ENCODE peak calls at places on chromosomes 13 and 19, in ten cellular contexts. L is heart left ventricle, A is HCT116, G is K562, W is IMR-90, D is A549, H is HepG2, J is body of pancreas, E is upper lobe of left lung, M is GM12878. T is an unnamed sample.

GRCh38 chr13:32115069-32115468 is 83.5 kb downstream of the FRY start:
- ATAC-seq in M (no peak), W (no peak), G (no peak), J (no peak), D (no peak), A (no peak), E (no peak), L (no peak), H (no peak), T (no peak)

GRCh38 chr19:48330012-48330681 is 4.8 kb downstream of the EMP3 start:
- ATAC-seq in E (no peak), D (no peak), H (no peak), A (no peak), G (no peak), W (no peak), L (peak; percentile 58), M (peak; percentile 54), J (peak; percentile 54), T (no peak)

GRCh38 chr13:109577191-109577700 is 209.1 kb downstream of the IRS2 start:
- ATAC-seq in D (no peak), E (no peak), H (no peak), J (no peak), A (no peak), W (no peak), M (no peak), G (no peak), L (no peak), T (no peak)

GRCh38 chr19:10102787-10103236 is 334 bp upstream of the ANGPTL6 start:
- ATAC-seq in H (no peak), J (no peak), A (no peak), G (no peak), E (no peak), D (no peak), M (peak; percentile 58), W (no peak), L (no peak), T (no peak)

GRCh38 chr13:46173656-46174055 is 8.3 kb downstream of the LCP1 start:
- ATAC-seq in E (no peak), D (no peak), W (no peak), H (no peak), M (peak; percentile 50), L (no peak), J (no peak), A (no peak), G (no peak), T (no peak)

GRCh38 chr13:27024062-27024461 is 147.5 kb downstream of the USP12 start:
- ATAC-seq in D (no peak), L (no peak), H (no peak), A (no peak), G (no peak), E (no peak), J (no peak), M (no peak), W (no peak), T (no peak)

GRCh38 chr19:43806848-43807247 is 4.6 kb upstream of the LYPD5 start:
- ATAC-seq in E (no peak), G (no peak), H (no peak), J (no peak), L (no peak), W (no peak), D (no peak), A (no peak), M (no peak), T (no peak)

GRCh38 chr13:25249001-25249543 is 38.2 kb downstream of the MTMR6 start:
- ATAC-seq in H (peak; percentile 69), A (peak; percentile 59), L (no peak), G (peak; percentile 48), W (peak; percentile 85), J (no peak), M (peak; percentile 91), D (peak; percentile 58), E (no peak), T (no peak)

GRCh38 chr19:7602935-7603497 is 7.4 kb downstream of the CAMSAP3 start:
- ATAC-seq in E (no peak), A (no peak), L (no peak), W (no peak), G (no peak), H (no peak), J (no peak), D (no peak), M (no peak), T (no peak)

GRCh38 chr19:53908106-53908932 is 759 bp upstream of the CACNG7 start:
- ATAC-seq in A (peak; percentile 66), E (peak; percentile 66), G (peak; percentile 97), D (peak; percentile 87), H (peak; percentile 75), J (peak; percentile 32), W (peak; percentile 82), M (no peak), L (peak; percentile 71), T (peak; percentile 32)

DNA sequence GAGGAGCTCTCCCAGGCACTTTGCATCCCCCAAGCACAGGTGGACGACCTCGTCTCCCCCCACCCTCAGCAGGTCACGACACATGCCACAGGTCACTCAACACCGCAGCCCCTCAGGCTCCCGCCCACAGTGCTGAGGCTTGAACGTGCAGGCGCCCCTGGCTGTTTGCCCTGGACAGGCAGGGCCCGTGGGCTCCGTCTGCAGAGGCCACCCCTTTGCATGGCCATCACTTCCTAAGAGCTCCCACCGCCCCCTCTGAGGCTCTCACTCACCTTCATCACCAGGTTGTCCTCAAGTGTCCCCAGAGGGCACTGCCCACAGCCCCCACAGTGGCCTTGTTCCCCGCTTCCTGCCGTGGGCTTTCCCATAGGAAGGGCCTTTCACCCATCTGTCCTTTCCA is 132.1 kb upstream of the MCF2L start:
- ATAC-seq in L (no peak), E (no peak), W (no peak), J (no peak), A (no peak), H (no peak), D (no peak), M (no peak), G (no peak), T (no peak)
- H3K4me3 ChIP-seq in L (no peak overlapping the region), E (no peak overlapping the region), W (no peak overlapping the region), J (no peak overlapping the region), A (no peak overlapping the region), H (no peak overlapping the region), D (no peak overlapping the region), M (no peak overlapping the region), G (no peak overlapping the region), T (no peak overlapping the region)

DNA sequence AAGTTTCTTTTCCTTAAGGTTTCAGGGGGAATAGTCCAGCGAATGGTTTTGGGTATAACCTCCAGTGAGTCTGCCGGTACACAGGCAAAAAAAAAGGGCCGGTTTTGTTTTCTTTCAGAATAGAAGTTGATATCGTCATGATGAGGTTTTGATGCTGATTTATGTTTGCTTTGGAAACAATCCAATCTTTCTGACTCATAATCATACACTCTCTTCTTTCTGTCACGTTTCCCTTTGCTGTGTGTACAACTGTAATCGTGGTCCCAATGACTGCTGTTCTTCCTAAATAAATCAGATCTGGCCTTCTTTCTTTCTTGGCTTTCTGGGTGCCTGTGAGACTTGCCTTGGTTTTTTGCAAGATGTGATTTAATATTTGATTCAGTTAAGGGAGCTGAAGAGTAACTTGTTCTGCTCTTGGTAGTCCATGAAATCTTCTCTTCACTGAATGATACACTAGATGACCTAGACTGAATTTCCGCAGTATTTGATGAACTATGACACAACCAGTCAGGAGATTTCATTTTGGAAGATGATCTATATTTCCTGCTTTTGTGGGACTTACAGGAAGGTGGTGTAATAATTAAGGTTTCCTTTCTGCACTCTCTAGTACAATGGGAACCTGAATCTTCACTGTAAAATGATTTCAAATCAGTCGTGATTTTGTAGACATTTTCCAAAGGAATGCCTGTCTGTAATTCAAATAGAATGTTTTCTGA is 34.9 kb upstream of the METTL21C start:
- ATAC-seq in H (no peak), M (no peak), J (no peak), W (peak; percentile 53), G (no peak), D (peak; percentile 30), E (peak; percentile 41), A (no peak), L (no peak), T (peak; percentile 39)
- TF ChIP-seq CTCF in H (no peak), M (no peak), J (no peak), W (no peak), G (no peak), D (no peak), E (no peak), A (no peak), L (no peak), T (no peak)

GRCh38 chr13:92316030-92316429 is 910.6 kb upstream of the GPC6 start:
- ATAC-seq in D (no peak), H (no peak), A (no peak), M (no peak), E (no peak), L (no peak), J (no peak), G (no peak), W (no peak), T (no peak)
- TF ChIP-seq POLR2A in D (no peak), H (no peak), A (no peak), M (no peak), E (no peak), L (no peak), J (no peak), G (no peak), W (no peak), T (no peak)

DNA sequence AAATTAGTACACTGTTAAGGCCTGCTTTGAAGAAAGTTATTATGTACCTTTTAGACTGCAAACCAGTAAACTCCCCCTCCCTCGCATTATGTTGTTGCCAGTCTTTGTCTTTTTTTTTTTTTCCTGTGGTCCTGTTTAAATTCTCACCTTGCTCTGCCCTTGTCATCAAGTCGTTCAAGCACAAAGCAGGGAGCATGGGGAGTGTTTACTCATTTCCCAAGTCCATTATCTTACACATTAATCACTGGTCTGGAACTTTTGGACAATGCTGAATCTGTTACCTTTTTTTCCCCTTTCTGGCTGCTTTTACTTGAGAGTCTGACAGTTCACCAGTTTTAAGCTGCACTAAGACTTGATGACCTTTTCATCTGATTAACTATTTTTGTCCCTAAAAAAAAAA is 108.2 kb downstream of the DACH1 start:
- ATAC-seq in H (no peak), M (no peak), L (no peak), W (no peak), E (no peak), G (no peak), J (peak; percentile 34), A (no peak), D (no peak), T (no peak)
- H3K4me3 ChIP-seq in H (no peak overlapping the region), M (no peak overlapping the region), L (no peak overlapping the region), W (no peak overlapping the region), E (no peak overlapping the region), G (no peak overlapping the region), J (no peak overlapping the region), A (no peak overlapping the region), D (no peak overlapping the region), T (no peak overlapping the region)

GRCh38 chr19:12034610-12035009 is 869 bp downstream of the ZNF433 start:
- ATAC-seq in D (no peak), G (no peak), L (no peak), W (no peak), H (no peak), M (no peak), A (no peak), J (no peak), E (no peak), T (no peak)

GRCh38 chr19:12034196-12034595 is 1.3 kb downstream of the ZNF433 start:
- ATAC-seq in W (no peak), H (no peak), J (peak; percentile 25), D (no peak), E (no peak), M (no peak), L (no peak), G (no peak), A (no peak), T (no peak)

GRCh38 chr19:12035220-12036172 is at the start of gene ZNF433:
- ATAC-seq in W (peak; percentile 100), J (peak; percentile 99), M (peak; percentile 95), A (no peak), L (peak; percentile 100), D (no peak), E (peak; percentile 100), H (peak; percentile 99), G (peak; percentile 99), T (peak; percentile 100)
- TF ChIP-seq CTCF in W (no peak), J (no peak), M (no peak), A (no peak), L (peak; percentile 17), D (no peak), E (no peak), H (peak; percentile 37), G (no peak), T (no peak)